ENCODE peak calls at places on chromosomes 3 and 15, in ten cellular contexts. X, Y, Z, V, I, M, P, H, T and B are unnamed samples.
A peak's percentile ranks its signal among the peaks of the same experiment; 100 is the strongest.

GRCh38 chr15:49421991-49422390 is 1.1 kb upstream of the FGF7 start:
- DNase-seq in X (peak; percentile 37), Y (no peak), Z (peak; percentile 68), V (peak; percentile 77), I (peak; percentile 80), M (peak; percentile 67), P (peak; percentile 13), H (peak; percentile 81), T (no peak), B (peak; percentile 21)

GRCh38 chr3:111616417-111617105 is 21.4 kb upstream of the ZBED2 start:
- DNase-seq in X (no peak), Y (no peak), Z (peak; percentile 62), V (no peak), I (peak; percentile 24), M (no peak), P (no peak), H (peak; percentile 18), T (no peak), B (peak; percentile 44)

GRCh38 chr15:39845582-39845981 is 62.9 kb upstream of the FSIP1 start:
- DNase-seq in X (no peak), Y (no peak), Z (no peak), V (no peak), I (no peak), M (no peak), P (no peak), H (no peak), T (no peak), B (no peak)

GRCh38 chr3:187368251-187368733 is at the start of gene RTP4:
- DNase-seq in X (peak; percentile 9), Y (no peak), Z (peak; percentile 7), V (peak; percentile 78), I (peak; percentile 80), M (no peak), P (no peak), H (peak; percentile 60), T (no peak), B (peak; percentile 58)

GRCh38 chr15:29045717-29046116 is 159.9 kb downstream of the APBA2 start:
- DNase-seq in X (no peak), Y (peak; percentile 9), Z (peak; percentile 35), V (peak; percentile 7), I (peak; percentile 55), M (no peak), P (no peak), H (peak; percentile 9), T (no peak), B (no peak)

GRCh38 chr3:130789678-130790340 is 43.2 kb upstream of the PIK3R4 start:
- DNase-seq in X (no peak), Y (no peak), Z (no peak), V (no peak), I (no peak), M (no peak), P (no peak), H (no peak), T (no peak), B (no peak)

GRCh38 chr3:111541911-111542483 is at the start of gene CD96:
- DNase-seq in X (peak; percentile 14), Y (no peak), Z (peak; percentile 31), V (peak; percentile 16), I (peak; percentile 62), M (no peak), P (no peak), H (no peak), T (no peak), B (no peak)

GRCh38 chr3:61580982-61581654 is 19.7 kb downstream of the PTPRG start:
- DNase-seq in X (no peak), Y (no peak), Z (no peak), V (no peak), I (no peak), M (peak; percentile 20), P (no peak), H (no peak), T (no peak), B (no peak)

GRCh38 chr3:56929809-56930615 is 128.3 kb upstream of the ARHGEF3 start:
- DNase-seq in X (no peak), Y (no peak), Z (peak; percentile 20), V (no peak), I (no peak), M (no peak), P (no peak), H (no peak), T (no peak), B (no peak)

GRCh38 chr3:119555309-119555735 is 4.1 kb downstream of the CD80 start:
- DNase-seq in X (no peak), Y (no peak), Z (no peak), V (no peak), I (no peak), M (no peak), P (peak; percentile 7), H (no peak), T (no peak), B (no peak)

GRCh38 chr3:52396907-52397591 is 47.9 kb downstream of the SEMA3G start:
- DNase-seq in X (no peak), Y (no peak), Z (no peak), V (no peak), I (no peak), M (no peak), P (no peak), H (no peak), T (no peak), B (no peak)

GRCh38 chr3:53554559-53555511 is 60.4 kb downstream of the CACNA1D start:
- DNase-seq in X (no peak), Y (no peak), Z (no peak), V (no peak), I (no peak), M (no peak), P (no peak), H (no peak), T (no peak), B (peak; percentile 53)

GRCh38 chr3:123202451-123202850 is 708 bp downstream of the SEC22A start:
- DNase-seq in X (no peak), Y (peak; percentile 36), Z (peak; percentile 27), V (peak; percentile 11), I (peak; percentile 22), M (peak; percentile 28), P (no peak), H (no peak), T (no peak), B (no peak)
- TF ChIP-seq CTCF in X (no peak), Y (no peak), Z (peak; percentile 13), V (no peak), I (peak; percentile 34), M (no peak), P (no peak), H (no peak), T (no peak), B (no peak)

GRCh38 chr3:105352976-105353375 is 13.7 kb upstream of the ALCAM start:
- DNase-seq in X (no peak), Y (no peak), Z (no peak), V (peak; percentile 39), I (peak; percentile 81), M (no peak), P (no peak), H (no peak), T (no peak), B (no peak)
- H3K4me3 ChIP-seq in X (no peak overlapping the region), Y (no peak overlapping the region), Z (no peak overlapping the region), V (no peak overlapping the region), I (no peak overlapping the region), M (no peak overlapping the region), P (no peak overlapping the region), H (no peak overlapping the region), T (no peak overlapping the region), B (no peak overlapping the region)

GRCh38 chr3:32340039-32340438 is 51.6 kb upstream of the CMTM7 start:
- DNase-seq in X (peak; percentile 26), Y (peak; percentile 63), Z (peak; percentile 74), V (peak; percentile 65), I (peak; percentile 84), M (peak; percentile 84), P (peak; percentile 20), H (peak; percentile 7), T (no peak), B (peak; percentile 1)
- TF ChIP-seq CTCF in X (no peak), Y (peak; percentile 57), Z (peak; percentile 83), V (peak; percentile 65), I (peak; percentile 83), M (peak; percentile 78), P (peak; percentile 6), H (no peak), T (peak; percentile 52), B (peak; percentile 48)

GRCh38 chr3:72086712-72087093 is 301.8 kb upstream of the PROK2 start:
- DNase-seq in X (no peak), Y (no peak), Z (no peak), V (no peak), I (no peak), M (no peak), P (peak; percentile 52), H (no peak), T (no peak), B (no peak)
- H3K4me3 ChIP-seq in X (no peak overlapping the region), Y (no peak overlapping the region), Z (no peak overlapping the region), V (no peak overlapping the region), I (no peak overlapping the region), M (no peak overlapping the region), P (no peak overlapping the region), H (no peak overlapping the region), T (no peak overlapping the region), B (no peak overlapping the region)

GRCh38 chr3:1118074-1118473 is 25.2 kb downstream of the CNTN6 start:
- DNase-seq in X (no peak), Y (no peak), Z (peak; percentile 27), V (peak; percentile 35), I (peak; percentile 77), M (no peak), P (no peak), H (no peak), T (no peak), B (no peak)
- TF ChIP-seq CTCF in X (no peak), Y (no peak), Z (no peak), V (no peak), I (no peak), M (no peak), P (no peak), H (no peak), T (no peak), B (no peak)

GRCh38 chr3:123700791-123701712 is 116.2 kb upstream of the HACD2 start:
- DNase-seq in X (peak; percentile 22), Y (no peak), Z (no peak), V (peak; percentile 62), I (no peak), M (no peak), P (no peak), H (no peak), T (no peak), B (no peak)
- H3K4me3 ChIP-seq in X (no peak overlapping the region), Y (no peak overlapping the region), Z (no peak overlapping the region), V (peak overlapping the region; percentile 38), I (no peak overlapping the region), M (no peak overlapping the region), P (no peak overlapping the region), H (no peak overlapping the region), T (no peak overlapping the region), B (no peak overlapping the region)

DNA sequence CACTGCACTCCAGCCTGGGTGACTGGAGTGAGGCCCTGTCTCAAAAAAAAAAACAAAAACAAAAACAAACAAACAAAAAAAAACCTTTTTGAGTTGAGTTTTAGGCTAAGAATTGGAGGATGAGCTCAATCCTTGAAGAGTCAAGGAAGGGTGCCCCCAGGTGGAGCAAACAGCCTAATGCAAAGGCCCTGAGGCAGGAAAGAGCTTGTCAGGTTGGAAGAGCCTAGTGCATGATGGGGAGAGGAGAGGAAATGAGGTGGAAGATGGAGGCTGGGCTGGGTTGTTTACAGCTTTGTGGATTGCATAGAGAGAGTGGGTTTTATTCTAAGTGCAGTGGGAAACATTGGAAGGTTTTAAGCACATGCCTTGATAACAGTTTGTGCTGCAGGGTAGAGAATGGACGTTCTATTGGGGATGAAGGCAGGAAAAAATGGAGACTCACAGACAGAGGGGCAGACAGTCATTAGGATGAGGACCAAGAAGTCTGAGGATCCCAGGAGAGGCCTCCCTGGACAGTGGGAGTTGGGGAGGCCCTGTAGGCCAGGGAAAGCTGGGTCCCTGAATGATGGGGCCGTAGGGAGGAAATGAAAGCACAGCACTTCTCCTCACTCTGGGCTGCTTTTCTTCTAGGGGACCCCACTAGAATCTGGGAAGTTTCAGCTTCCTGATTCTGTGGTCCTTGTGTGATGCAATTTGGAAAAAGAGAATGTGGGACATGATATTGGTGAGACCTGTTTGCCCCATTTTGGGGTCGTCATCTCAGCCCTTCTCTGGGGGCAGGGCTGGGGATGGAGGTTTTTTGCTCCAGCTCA is 1.9 kb upstream of the SNX22 start:
- DNase-seq in X (no peak), Y (no peak), Z (peak; percentile 31), V (no peak), I (no peak), M (no peak), P (peak; percentile 48), H (no peak), T (no peak), B (no peak)
- TF ChIP-seq CTCF in X (no peak), Y (peak; percentile 17), Z (peak; percentile 36), V (peak; percentile 33), I (peak; percentile 35), M (peak; percentile 12), P (no peak), H (peak; percentile 9), T (no peak), B (peak; percentile 41)